ENCODE peak calls at places on chromosomes 13 and 19, in four cellular contexts. U, P, C and K are unnamed samples.

GRCh38 chr19:29978139-29978538 is 36.1 kb downstream of the URI1 start:
- DNase-seq in U (no peak), P (no peak), C (no peak), K (no peak)

GRCh38 chr13:42745655-42746054 is 35.7 kb upstream of the FAM216B start:
- DNase-seq in U (no peak), P (no peak), C (no peak), K (no peak)

GRCh38 chr19:6062274-6062673 is 48.0 kb downstream of the RFX2 start:
- DNase-seq in U (no peak), P (no peak), C (no peak), K (peak; percentile 36)

GRCh38 chr13:50116430-50116973 is 101.3 kb downstream of the KCNRG start:
- DNase-seq in U (no peak), P (peak; percentile 45), C (no peak), K (no peak)

GRCh38 chr19:49556412-49557398 is 23.7 kb downstream of the NOSIP start:
- DNase-seq in U (no peak), P (no peak), C (no peak), K (peak; percentile 82)

GRCh38 chr13:66657165-66657895 is 572.8 kb downstream of the PCDH9 start:
- DNase-seq in U (no peak), P (peak; percentile 93), C (no peak), K (peak; percentile 83)

GRCh38 chr19:6903446-6903845 is 16.1 kb downstream of the ADGRE1 start:
- DNase-seq in U (no peak), P (no peak), C (no peak), K (no peak)

GRCh38 chr19:29045708-29046107 is 167.2 kb downstream of the UQCRFS1 start:
- DNase-seq in U (no peak), P (no peak), C (no peak), K (no peak)

GRCh38 chr13:50594276-50594970 is 249.1 kb downstream of the DLEU7 start:
- DNase-seq in U (peak; percentile 85), P (no peak), C (no peak), K (no peak)

GRCh38 chr19:10808937-10809655 is 26.9 kb downstream of the TMED1 start:
- DNase-seq in U (no peak), P (peak; percentile 63), C (no peak), K (peak; percentile 46)

GRCh38 chr13:66069570-66069969 is 1160.6 kb downstream of the PCDH9 start:
- DNase-seq in U (no peak), P (peak; percentile 20), C (no peak), K (no peak)

GRCh38 chr13:110137677-110138008 is 169.3 kb downstream of the COL4A1 start:
- DNase-seq in U (peak; percentile 9), P (no peak), C (peak; percentile 16), K (no peak)

GRCh38 chr13:24644051-24644450 is 36.2 kb upstream of the ATP12A start:
- DNase-seq in U (no peak), P (peak; percentile 17), C (no peak), K (no peak)

GRCh38 chr13:24261566-24261965 is 47.8 kb upstream of the C1QTNF9 start:
- DNase-seq in U (no peak), P (no peak), C (no peak), K (no peak)

GRCh38 chr13:29434217-29434940 is 161.1 kb downstream of the SLC7A1 start:
- DNase-seq in U (peak; percentile 51), P (no peak), C (no peak), K (no peak)

GRCh38 chr19:33263325-33264023 is 37.8 kb upstream of the SLC7A10 start:
- DNase-seq in U (no peak), P (no peak), C (no peak), K (no peak)

GRCh38 chr19:49718991-49719390 is 28.1 kb downstream of the CPT1C start:
- DNase-seq in U (no peak), P (no peak), C (no peak), K (no peak)

GRCh38 chr19:15871570-15871969 is 26.3 kb downstream of the CYP4F2 start:
- DNase-seq in U (no peak), P (no peak), C (no peak), K (no peak)

GRCh38 chr19:6800991-6801396 is 28.5 kb downstream of the VAV1 start:
- DNase-seq in U (no peak), P (peak; percentile 33), C (no peak), K (peak; percentile 55)

GRCh38 chr19:20238025-20238623 is 71.1 kb downstream of the ZNF486 start:
- DNase-seq in U (peak; percentile 88), P (peak; percentile 84), C (peak; percentile 82), K (peak; percentile 98)

GRCh38 chr19:49524812-49525455 is 2.9 kb upstream of the RCN3 start:
- DNase-seq in U (no peak), P (no peak), C (no peak), K (no peak)

GRCh38 chr19:681029-681626 is 4.9 kb downstream of the FSTL3 start:
- DNase-seq in U (peak; percentile 72), P (no peak), C (peak; percentile 94), K (no peak)

GRCh38 chr19:51993422-51993821 is 6.8 kb upstream of the ZNF350 start:
- DNase-seq in U (no peak), P (no peak), C (no peak), K (no peak)

GRCh38 chr13:102089177-102089576 is 312.7 kb downstream of the FGF14 start:
- DNase-seq in U (no peak), P (no peak), C (no peak), K (no peak)

GRCh38 chr13:98658131-98658530 is 81.2 kb upstream of the STK24 start:
- DNase-seq in U (no peak), P (peak; percentile 66), C (no peak), K (no peak)

GRCh38 chr19:42207767-42208259 is 9.7 kb downstream of the DEDD2 start:
- DNase-seq in U (no peak), P (peak; percentile 88), C (no peak), K (peak; percentile 79)

GRCh38 chr13:109910131-109910530 is 123.7 kb upstream of the IRS2 start:
- DNase-seq in U (no peak), P (no peak), C (no peak), K (no peak)

GRCh38 chr13:93635687-93636086 is 409.1 kb downstream of the GPC6 start:
- DNase-seq in U (no peak), P (peak; percentile 42), C (no peak), K (no peak)